ENCODE peak calls at places on chromosomes 13 and 19, in six cellular contexts. One of them, this sample, is unnamed.

GRCh38 chr19:46766569-46767317 is 20.5 kb upstream of the STRN4 start:
- DNase-seq in anterior cingulate cortex: no peak
- DNase-seq in NCI-H1092: no peak
- DNase-seq in IMR-90: no peak
- DNase-seq in mesothelial cell of epicardium: no peak
- DNase-seq in CD8-positive, alpha-beta memory T cell: peak
- DNase-seq in this sample: no peak

GRCh38 chr13:112124100-112124499 is 57.2 kb downstream of the SOX1 start:
- DNase-seq in anterior cingulate cortex: no peak
- DNase-seq in NCI-H1092: peak
- DNase-seq in IMR-90: no peak
- DNase-seq in mesothelial cell of epicardium: no peak
- DNase-seq in CD8-positive, alpha-beta memory T cell: no peak
- DNase-seq in this sample: peak

GRCh38 chr19:3360494-3361383 is 5.6 kb upstream of the NFIC start:
- DNase-seq in anterior cingulate cortex: peak
- DNase-seq in NCI-H1092: no peak
- DNase-seq in IMR-90: no peak
- DNase-seq in mesothelial cell of epicardium: no peak
- DNase-seq in CD8-positive, alpha-beta memory T cell: peak
- DNase-seq in this sample: no peak

GRCh38 chr13:41581884-41582547 is 124.7 kb downstream of the RGCC start:
- DNase-seq in anterior cingulate cortex: no peak
- DNase-seq in NCI-H1092: no peak
- DNase-seq in IMR-90: no peak
- DNase-seq in mesothelial cell of epicardium: no peak
- DNase-seq in CD8-positive, alpha-beta memory T cell: no peak
- DNase-seq in this sample: no peak

GRCh38 chr19:3315676-3315973 is 50.8 kb upstream of the NFIC start:
- DNase-seq in anterior cingulate cortex: no peak
- DNase-seq in NCI-H1092: no peak
- DNase-seq in IMR-90: no peak
- DNase-seq in mesothelial cell of epicardium: no peak
- DNase-seq in CD8-positive, alpha-beta memory T cell: no peak
- DNase-seq in this sample: no peak

GRCh38 chr13:30151398-30151797 is 156.0 kb downstream of the KATNAL1 start:
- DNase-seq in anterior cingulate cortex: no peak
- DNase-seq in NCI-H1092: no peak
- DNase-seq in IMR-90: no peak
- DNase-seq in mesothelial cell of epicardium: no peak
- DNase-seq in CD8-positive, alpha-beta memory T cell: no peak
- DNase-seq in this sample: no peak

GRCh38 chr19:51002542-51003311 is 1.3 kb upstream of the KLK8 start:
- DNase-seq in anterior cingulate cortex: no peak
- DNase-seq in NCI-H1092: no peak
- DNase-seq in IMR-90: no peak
- DNase-seq in mesothelial cell of epicardium: no peak
- DNase-seq in CD8-positive, alpha-beta memory T cell: no peak
- DNase-seq in this sample: no peak

GRCh38 chr13:109871018-109871370 is 84.6 kb upstream of the IRS2 start:
- DNase-seq in anterior cingulate cortex: no peak
- DNase-seq in NCI-H1092: no peak
- DNase-seq in IMR-90: peak
- DNase-seq in mesothelial cell of epicardium: no peak
- DNase-seq in CD8-positive, alpha-beta memory T cell: no peak
- DNase-seq in this sample: no peak